ENCODE peak calls at places on chromosomes 16 and 17, in five cellular contexts. K is H9, L is neuronal stem cell, T is trophoblast cell, V is mesenchymal stem cell. E is an unnamed sample.

GRCh38 chr17:55996826-55997225 is 156.4 kb upstream of the ANKFN1 start:
- DNase-seq in V (no peak), L (no peak), T (no peak), K (no peak), E (no peak)

GRCh38 chr17:47847341-47848197 is 3.4 kb downstream of the SP6 start:
- DNase-seq in L (no peak), K (peak; percentile 93), T (peak; percentile 28), V (no peak), E (no peak)

GRCh38 chr16:71542377-71542776 is 16.2 kb downstream of the CHST4 start:
- DNase-seq in K (peak; percentile 83), T (peak; percentile 59), L (peak; percentile 56), V (peak; percentile 20), E (no peak)

GRCh38 chr17:45123930-45124796 is 8.2 kb downstream of the PLCD3 start:
- DNase-seq in V (peak; percentile 94), L (no peak), T (no peak), K (peak; percentile 75), E (no peak)

GRCh38 chr17:792277-792676 is 10.1 kb downstream of the MRM3 start:
- DNase-seq in K (no peak), V (peak; percentile 37), T (no peak), L (no peak), E (no peak)

GRCh38 chr17:78040561-78041400 is 82.3 kb downstream of the TNRC6C start:
- DNase-seq in K (peak; percentile 58), T (peak; percentile 45), V (no peak), L (no peak), E (no peak)

GRCh38 chr17:44119062-44119461 is 4.4 kb downstream of the HDAC5 start:
- DNase-seq in T (no peak), K (no peak), L (no peak), V (no peak), E (no peak)

GRCh38 chr16:78443300-78443604 is 343.8 kb downstream of the WWOX start:
- DNase-seq in T (no peak), L (no peak), V (no peak), K (no peak), E (peak; percentile 27)

GRCh38 chr17:8875416-8875815 is 7.9 kb upstream of the PIK3R6 start:
- DNase-seq in V (no peak), K (peak; percentile 52), L (no peak), T (no peak), E (no peak)

GRCh38 chr17:79850571-79851460 is 11.6 kb upstream of the CBX4 start:
- DNase-seq in K (no peak), V (peak; percentile 92), L (no peak), T (no peak), E (no peak)

GRCh38 chr17:66508896-66509843 is 206.8 kb downstream of the PRKCA start:
- DNase-seq in T (peak; percentile 10), L (no peak), V (peak; percentile 88), K (no peak), E (no peak)

GRCh38 chr17:62856594-62856993 is 48.5 kb upstream of the MARCHF10 start:
- DNase-seq in K (no peak), T (no peak), L (no peak), V (no peak), E (no peak)

GRCh38 chr17:14302421-14303099 is 1.7 kb downstream of the HS3ST3B1 start:
- DNase-seq in L (peak; percentile 82), K (peak; percentile 83), T (peak; percentile 84), V (peak; percentile 86), E (no peak)

GRCh38 chr16:2784536-2785100 is 2.7 kb downstream of the PRSS33 start:
- DNase-seq in V (no peak), T (no peak), K (peak; percentile 30), L (no peak), E (no peak)

GRCh38 chr17:33949100-33949499 is 306.0 kb upstream of the CCL2 start:
- DNase-seq in T (no peak), L (peak; percentile 8), V (no peak), K (peak; percentile 84), E (peak; percentile 25)

GRCh38 chr17:76709077-76709950 is 1.5 kb downstream of the MXRA7 start:
- DNase-seq in L (peak; percentile 78), V (peak; percentile 99), T (peak; percentile 59), K (peak; percentile 65), E (no peak)

GRCh38 chr16:64590516-64590915 is 531.3 kb downstream of the CDH11 start:
- DNase-seq in L (no peak), T (no peak), V (peak; percentile 7), K (no peak), E (no peak)

GRCh38 chr17:1905190-1905919 is 75.5 kb downstream of the RPA1 start:
- DNase-seq in V (no peak), T (no peak), L (no peak), K (no peak), E (no peak)

GRCh38 chr16:70725912-70726828 is 40.3 kb upstream of the MTSS2 start:
- DNase-seq in L (no peak), K (no peak), T (no peak), V (no peak), E (no peak)

GRCh38 chr16:73616186-73616585 is 568.3 kb upstream of the ZFHX3 start:
- DNase-seq in T (no peak), V (no peak), L (peak; percentile 37), K (no peak), E (no peak)

GRCh38 chr16:22316411-22316811 is 19.2 kb downstream of the POLR3E start:
- DNase-seq in V (no peak), K (no peak), L (no peak), T (no peak), E (no peak)

GRCh38 chr17:56577810-56578209 is 15.7 kb upstream of the NOG start:
- DNase-seq in L (no peak), T (no peak), V (no peak), K (peak; percentile 40), E (no peak)

GRCh38 chr17:37648555-37648954 is 5.3 kb upstream of the DDX52 start:
- DNase-seq in K (no peak), T (no peak), V (peak; percentile 81), L (no peak), E (no peak)

GRCh38 chr17:71085238-71086033 is 916.1 kb downstream of the KCNJ2 start:
- DNase-seq in V (no peak), L (peak; percentile 44), T (no peak), K (peak; percentile 79), E (no peak)

GRCh38 chr17:72123964-72124791 is 3.4 kb downstream of the SOX9 start:
- DNase-seq in T (no peak), K (peak; percentile 74), L (no peak), V (no peak), E (no peak)

GRCh38 chr17:35010093-35010492 is 29.8 kb downstream of the LIG3 start:
- DNase-seq in T (no peak), V (no peak), K (no peak), L (no peak), E (no peak)

GRCh38 chr17:43416998-43417891 is 18.5 kb downstream of the ARL4D start:
- DNase-seq in V (no peak), L (no peak), K (no peak), T (no peak), E (no peak)

GRCh38 chr17:3526971-3527370 is 30.6 kb downstream of the TRPV3 start:
- DNase-seq in K (no peak), T (no peak), L (no peak), V (no peak), E (no peak)

GRCh38 chr17:17635126-17635525 is 43.6 kb upstream of the PEMT start:
- DNase-seq in T (no peak), K (no peak), V (no peak), L (no peak), E (no peak)

GRCh38 chr16:89847056-89847929 is 19.0 kb downstream of the SPIRE2 start:
- DNase-seq in V (no peak), K (no peak), L (no peak), T (no peak), E (no peak)

GRCh38 chr16:89847930-89848297 is 19.6 kb downstream of the SPIRE2 start:
- DNase-seq in T (no peak), L (no peak), V (no peak), K (no peak), E (no peak)

GRCh38 chr16:89843409-89844350 is 15.4 kb downstream of the SPIRE2 start:
- DNase-seq in K (no peak), T (no peak), L (no peak), V (no peak), E (no peak)

GRCh38 chr16:89844739-89845339 is 16.6 kb downstream of the SPIRE2 start:
- DNase-seq in T (no peak), K (no peak), V (no peak), L (no peak), E (no peak)

DNA sequence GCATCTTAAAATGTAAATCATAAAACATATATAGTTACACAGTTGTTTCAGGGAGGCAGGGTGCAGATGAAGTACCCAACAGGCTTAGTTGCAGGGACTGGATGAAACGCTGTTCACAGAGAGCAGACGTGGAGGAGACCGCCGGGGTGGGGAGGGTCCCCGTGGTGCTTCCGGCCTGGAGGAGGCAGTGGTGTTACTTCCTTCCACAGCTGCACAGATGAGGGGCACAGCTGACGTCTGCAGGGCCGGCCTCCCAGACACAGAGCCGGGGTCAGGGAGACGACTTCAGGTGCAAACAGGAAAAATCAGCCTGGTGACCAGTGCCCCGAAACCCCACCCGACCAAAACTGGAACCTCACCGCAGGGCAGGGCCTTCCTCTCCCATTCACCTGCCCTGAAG is 17.1 kb downstream of the SPIRE2 start:
- DNase-seq in T (no peak), L (no peak), K (no peak), V (no peak), E (no peak)
- H2BK12ac ChIP-seq in T (no peak overlapping the region), L (no peak overlapping the region), K (no peak overlapping the region), V (no peak overlapping the region), E (no peak overlapping the region)

GRCh38 chr16:21163576-21163975 is 5.1 kb downstream of the LDAF1 start:
- DNase-seq in T (no peak), V (no peak), K (no peak), L (no peak), E (no peak)
- H2BK12ac ChIP-seq in T (no peak overlapping the region), V (no peak overlapping the region), K (no peak overlapping the region), L (no peak overlapping the region), E (no peak overlapping the region)

DNA sequence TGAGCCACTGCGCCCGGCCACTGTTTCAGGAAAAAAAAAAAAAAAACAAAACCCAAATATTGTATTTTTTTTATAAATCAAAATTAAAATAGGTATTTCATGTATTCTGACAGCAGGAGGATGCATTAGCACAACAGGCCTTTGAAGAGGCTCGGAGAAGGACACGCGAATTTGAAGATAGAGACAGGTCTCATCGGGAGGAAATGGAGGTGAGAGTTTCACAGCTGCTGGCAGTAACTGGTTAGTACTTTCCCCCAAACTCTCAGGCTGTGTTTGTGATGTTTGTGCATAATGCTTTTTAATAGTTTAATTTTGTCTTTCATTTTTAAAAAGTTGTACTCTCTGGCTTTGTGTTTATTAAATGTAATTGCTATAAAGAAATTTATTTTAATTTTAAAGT is 27.6 kb upstream of the PHAF1 start:
- DNase-seq in K (no peak), V (no peak), T (no peak), L (no peak), E (no peak)
- H2BK12ac ChIP-seq in K (no peak overlapping the region), V (no peak overlapping the region), T (no peak overlapping the region), L (no peak overlapping the region), E (no peak overlapping the region)

GRCh38 chr17:28331891-28332420 is 3.3 kb downstream of the IFT20 start:
- DNase-seq in T (no peak), K (peak; percentile 28), L (no peak), V (no peak), E (no peak)

GRCh38 chr17:28334176-28334575 is 1.1 kb downstream of the IFT20 start:
- DNase-seq in K (no peak), T (no peak), L (no peak), V (peak; percentile 31), E (no peak)

GRCh38 chr17:28334666-28335200 is 539 bp downstream of the IFT20 start:
- DNase-seq in V (no peak), L (no peak), T (no peak), K (no peak), E (no peak)

GRCh38 chr17:28335201-28335958 is at the start of the genes IFT20 and TNFAIP1:
- DNase-seq in K (peak; percentile 100), T (peak; percentile 100), V (peak; percentile 100), L (peak; percentile 99), E (peak; percentile 100)

GRCh38 chr17:28333083-28333746 is 2.1 kb downstream of the IFT20 start:
- DNase-seq in V (peak; percentile 22), T (no peak), K (no peak), L (no peak), E (no peak)
- H2BK12ac ChIP-seq in V (no peak overlapping the region), T (no peak overlapping the region), K (no peak overlapping the region), L (no peak overlapping the region), E (no peak overlapping the region)